ENCODE peak calls at places on chromosomes 3 and 15, in five cellular contexts. S is posterior cingulate gyrus; F is activated CD4-positive, alpha-beta T cell treated with anti-CD3 and anti-CD28 coated beads, Interleukin-2, amount 50 U/mL, for 1 hour; L is LoVo; C is heart left ventricle. E is an unnamed sample.
A peak's percentile ranks its signal among the peaks of the same experiment; 100 is the strongest.

GRCh38 chr15:91271565-91272153 is 171.6 kb downstream of the SV2B start:
- DNase-seq in L (peak; percentile 77), S (peak; percentile 73), C (peak; percentile 44), F (peak; percentile 58), E (peak; percentile 61)

GRCh38 chr3:15541371-15541770 is 19.9 kb upstream of the COLQ start:
- DNase-seq in F (no peak), L (no peak), S (no peak), C (no peak), E (no peak)

GRCh38 chr15:74202461-74203401 is at the start of gene STRA6:
- DNase-seq in C (no peak), F (no peak), S (no peak), L (no peak), E (no peak)

GRCh38 chr3:134341391-134341790 is 32.9 kb downstream of the AMOTL2 start:
- DNase-seq in F (no peak), S (no peak), L (no peak), C (no peak), E (no peak)

GRCh38 chr15:92715753-92716152 is 60.2 kb upstream of the FAM174B start:
- DNase-seq in L (no peak), F (no peak), S (no peak), C (no peak), E (no peak)

GRCh38 chr3:124824286-124824915 is 62.8 kb downstream of the ITGB5 start:
- DNase-seq in S (no peak), C (no peak), L (no peak), F (no peak), E (no peak)

GRCh38 chr15:62783303-62783957 is 259.1 kb upstream of the TPM1 start:
- DNase-seq in C (no peak), F (no peak), S (no peak), L (no peak), E (no peak)

GRCh38 chr15:67033521-67033920 is 31.9 kb upstream of the SMAD3 start:
- DNase-seq in F (peak; percentile 21), L (no peak), C (peak; percentile 44), S (no peak), E (no peak)

GRCh38 chr15:42274693-42274971 is 1.4 kb upstream of the TMEM87A start:
- DNase-seq in S (no peak), C (peak; percentile 18), F (no peak), L (no peak), E (no peak)

GRCh38 chr3:104190681-104191080 is 1176.0 kb upstream of the ALCAM start:
- DNase-seq in C (no peak), L (peak; percentile 3), S (no peak), F (no peak), E (no peak)

GRCh38 chr3:33803894-33804526 is 5.6 kb downstream of the PDCD6IP start:
- DNase-seq in F (no peak), L (no peak), S (no peak), C (no peak), E (no peak)

GRCh38 chr3:13223574-13224237 is 150.5 kb upstream of the IQSEC1 start:
- DNase-seq in L (no peak), C (no peak), F (no peak), S (no peak), E (no peak)

GRCh38 chr3:175270199-175270837 is 411.2 kb downstream of the NAALADL2 start:
- DNase-seq in L (no peak), F (no peak), S (no peak), C (no peak), E (no peak)

GRCh38 chr15:63133786-63134185 is 12.1 kb downstream of the LACTB start:
- DNase-seq in L (no peak), S (no peak), F (no peak), C (no peak), E (no peak)

GRCh38 chr3:153621988-153622387 is 460.0 kb downstream of the RAP2B start:
- DNase-seq in C (no peak), F (no peak), S (no peak), L (no peak), E (no peak)

GRCh38 chr3:194121881-194122280 is 14.1 kb upstream of the HES1 start:
- DNase-seq in L (peak; percentile 89), C (no peak), S (no peak), F (no peak), E (no peak)

GRCh38 chr3:48989126-48989795 is 780 bp upstream of the P4HTM start:
- DNase-seq in C (no peak), F (no peak), S (no peak), L (no peak), E (no peak)

GRCh38 chr3:138349926-138350665 is 1.7 kb downstream of the MRAS start:
- DNase-seq in S (no peak), F (no peak), C (no peak), L (no peak), E (no peak)